ENCODE peak calls at places on chromosomes 16 and 17, in seven cellular contexts. Q is HL-60; C is SK-N-SH; H is NCI-H1048; U is NCI-H1417; B is activated CD8-positive, alpha-beta T cell treated with anti-CD3 and anti-CD28 coated beads, Interleukin-2, amount 10 ng/mL, durations not matched to agents 7 days and 5 days; Z is NAMALWA. M is an unnamed sample.

GRCh38 chr16:49112754-49113153 is 168.9 kb downstream of the CBLN1 start:
- DNase-seq in H (no peak), U (no peak), C (peak), Z (no peak), Q (no peak), B (no peak), M (no peak)

GRCh38 chr17:78935419-78936323 is 10.5 kb upstream of the TIMP2 start:
- DNase-seq in B (no peak), C (peak), U (no peak), H (no peak), Z (no peak), Q (no peak), M (peak)

GRCh38 chr16:54026456-54026855 is 260.1 kb downstream of the IRX3 start:
- DNase-seq in Z (no peak), C (no peak), B (no peak), H (no peak), U (no peak), Q (no peak), M (peak)

GRCh38 chr17:21019976-21020575 is 22.7 kb downstream of the USP22 start:
- DNase-seq in Q (no peak), Z (peak), B (peak), C (peak), H (no peak), U (peak), M (no peak)

GRCh38 chr16:71185366-71185765 is 45.2 kb downstream of the HYDIN start:
- DNase-seq in C (no peak), U (no peak), Q (no peak), Z (no peak), B (no peak), H (no peak), M (no peak)

GRCh38 chr17:75652934-75653549 is 13.9 kb downstream of the RECQL5 start:
- DNase-seq in U (peak), Z (peak), H (no peak), B (peak), C (peak), Q (no peak), M (peak)

GRCh38 chr16:735982-736453 is 4.8 kb downstream of the CIAO3 start:
- DNase-seq in C (no peak), Q (no peak), B (no peak), H (no peak), Z (no peak), U (no peak), M (no peak)

GRCh38 chr17:67558740-67559380 is 158.9 kb upstream of the NOL11 start:
- DNase-seq in Q (no peak), B (no peak), Z (no peak), H (no peak), C (no peak), U (no peak), M (no peak)

GRCh38 chr16:2752850-2753522 is 548 bp downstream of the SRRM2 start:
- DNase-seq in H (peak), Z (peak), Q (no peak), U (peak), C (peak), B (peak), M (peak)

GRCh38 chr16:65524997-65525396 is 403.1 kb upstream of the CDH11 start:
- DNase-seq in Q (no peak), B (no peak), C (no peak), H (no peak), Z (no peak), U (no peak), M (peak)

GRCh38 chr17:66676421-66676820 is 158.5 kb upstream of the CACNG5 start:
- DNase-seq in Q (no peak), H (no peak), U (peak), B (no peak), C (no peak), Z (no peak), M (no peak)

GRCh38 chr16:70715113-70715711 is 29.4 kb upstream of the MTSS2 start:
- DNase-seq in Q (no peak), H (no peak), U (peak), B (no peak), Z (no peak), C (peak), M (peak)

GRCh38 chr17:38850374-38850773 is 3.1 kb downstream of the RPL23 start:
- DNase-seq in U (peak), Q (no peak), H (no peak), B (no peak), C (no peak), Z (no peak), M (no peak)

GRCh38 chr16:55469821-55470532 is 9.0 kb upstream of the MMP2 start:
- DNase-seq in U (no peak), H (no peak), Q (no peak), C (no peak), B (no peak), Z (no peak), M (no peak)

GRCh38 chr17:75267403-75268232 is 3.4 kb downstream of the MIF4GD start:
- DNase-seq in Q (peak), C (peak), B (no peak), U (peak), H (no peak), Z (no peak), M (no peak)

GRCh38 chr17:28405632-28406477 is at the start of gene SLC46A1:
- DNase-seq in Z (peak), B (peak), Q (no peak), C (peak), H (no peak), U (peak), M (peak)

GRCh38 chr17:9809409-9809808 is 12.5 kb downstream of the GSG1L2 start:
- DNase-seq in C (no peak), U (no peak), Q (no peak), Z (peak), H (no peak), B (no peak), M (no peak)

GRCh38 chr17:77628035-77628434 is 330.5 kb upstream of the TNRC6C start:
- DNase-seq in H (no peak), C (no peak), U (no peak), Q (no peak), Z (no peak), B (no peak), M (no peak)

GRCh38 chr16:70151391-70151790 is 22.2 kb upstream of the CLEC18C start:
- DNase-seq in C (no peak), Q (no peak), Z (no peak), B (peak), H (no peak), U (no peak), M (no peak)

GRCh38 chr16:11073407-11073806 is 129.0 kb downstream of the CLEC16A start:
- DNase-seq in C (no peak), Q (no peak), H (no peak), B (no peak), U (no peak), Z (no peak), M (no peak)

GRCh38 chr16:66750279-66751134 is 902 bp downstream of the DYNC1LI2 start:
- DNase-seq in H (no peak), Z (peak), U (no peak), C (no peak), B (peak), Q (no peak), M (no peak)

GRCh38 chr16:23700509-23700908 is 12.5 kb downstream of the ERN2 start:
- DNase-seq in Z (no peak), H (no peak), C (no peak), B (no peak), U (peak), Q (no peak), M (no peak)

GRCh38 chr17:39306509-39307212 is 80.9 kb upstream of the STAC2 start:
- DNase-seq in H (no peak), U (no peak), Z (peak), C (no peak), B (no peak), Q (no peak), M (peak)

GRCh38 chr17:77107506-77108433 is 33.0 kb upstream of the SEC14L1 start:
- DNase-seq in U (no peak), C (no peak), H (no peak), B (peak), Q (no peak), Z (peak), M (no peak)

GRCh38 chr16:1771864-1772361 is 570 bp upstream of the NME3 start:
- DNase-seq in U (no peak), H (no peak), Q (no peak), C (no peak), Z (peak), B (no peak), M (no peak)

GRCh38 chr16:19706846-19707245 is 11.2 kb downstream of the KNOP1 start:
- DNase-seq in H (no peak), C (no peak), B (no peak), Z (no peak), Q (no peak), U (no peak), M (no peak)

GRCh38 chr17:10314332-10314731 is 58.5 kb downstream of the MYH13 start:
- DNase-seq in H (no peak), B (no peak), C (no peak), U (no peak), Q (no peak), Z (no peak), M (no peak)

M was measured in astrocyte of the spinal cord.